ENCODE peak calls at places on chromosomes 12 and 14, in seven cellular contexts. J, L, M, X, W, T and Z are unnamed samples.

GRCh38 chr12:28253175-28253641 is 63.0 kb downstream of the CCDC91 start:
- DNase-seq in J (peak), L (no peak), M (no peak), X (no peak), W (no peak), T (no peak), Z (no peak)

GRCh38 chr14:23339506-23340268 is 13.0 kb downstream of the SLC22A17 start:
- DNase-seq in J (no peak), L (no peak), M (no peak), X (no peak), W (no peak), T (no peak), Z (no peak)

GRCh38 chr12:26629864-26630263 is 203.1 kb downstream of the ITPR2 start:
- DNase-seq in J (no peak), L (no peak), M (no peak), X (no peak), W (no peak), T (no peak), Z (no peak)

GRCh38 chr12:5441497-5442236 is 9.8 kb downstream of the NTF3 start:
- DNase-seq in J (no peak), L (no peak), M (no peak), X (no peak), W (no peak), T (no peak), Z (no peak)

GRCh38 chr12:29783773-29784666 is at the start of gene TMTC1:
- DNase-seq in J (peak), L (no peak), M (no peak), X (peak), W (no peak), T (peak), Z (peak)

GRCh38 chr12:56151672-56152131 is 685 bp upstream of the MYL6B start:
- DNase-seq in J (peak), L (no peak), M (peak), X (peak), W (no peak), T (peak), Z (peak)

GRCh38 chr12:132179431-132180362 is 35.4 kb downstream of the NOC4L start:
- DNase-seq in J (no peak), L (no peak), M (no peak), X (no peak), W (no peak), T (no peak), Z (no peak)

GRCh38 chr14:81221579-81222102 is 882 bp upstream of the GTF2A1 start:
- DNase-seq in J (no peak), L (peak), M (no peak), X (no peak), W (no peak), T (no peak), Z (peak)

GRCh38 chr12:112087851-112088250 is 20.7 kb downstream of the NAA25 start:
- DNase-seq in J (no peak), L (no peak), M (no peak), X (no peak), W (no peak), T (no peak), Z (no peak)

GRCh38 chr12:29164477-29165163 is 15.5 kb downstream of the FAR2 start:
- DNase-seq in J (peak), L (peak), M (no peak), X (no peak), W (no peak), T (peak), Z (no peak)

GRCh38 chr12:39499296-39499695 is 56.4 kb upstream of the KIF21A start:
- DNase-seq in J (no peak), L (no peak), M (no peak), X (no peak), W (no peak), T (no peak), Z (no peak)

GRCh38 chr12:25692115-25693035 is 139.3 kb upstream of the LMNTD1 start:
- DNase-seq in J (no peak), L (no peak), M (no peak), X (no peak), W (no peak), T (no peak), Z (no peak)

GRCh38 chr14:61147898-61148549 is 133.1 kb downstream of the TMEM30B start:
- DNase-seq in J (no peak), L (no peak), M (no peak), X (peak), W (no peak), T (peak), Z (no peak)

GRCh38 chr14:75647650-75648049 is 13.0 kb downstream of the ERG28 start:
- DNase-seq in J (no peak), L (no peak), M (no peak), X (no peak), W (no peak), T (no peak), Z (no peak)

GRCh38 chr12:54012631-54013398 is 4.0 kb downstream of the HOXC8 start:
- DNase-seq in J (no peak), L (no peak), M (no peak), X (no peak), W (no peak), T (no peak), Z (no peak)

GRCh38 chr14:99604766-99605298 is 825 bp upstream of the CCDC85C start:
- DNase-seq in J (peak), L (peak), M (no peak), X (peak), W (no peak), T (no peak), Z (peak)

GRCh38 chr12:47302111-47302597 is 222.4 kb upstream of the AMIGO2 start:
- DNase-seq in J (peak), L (no peak), M (no peak), X (no peak), W (no peak), T (no peak), Z (no peak)

GRCh38 chr12:6612247-6612646 is 5.1 kb upstream of the CHD4 start:
- DNase-seq in J (no peak), L (no peak), M (no peak), X (no peak), W (no peak), T (no peak), Z (no peak)

GRCh38 chr12:69106482-69107118 is 132.8 kb upstream of the CPSF6 start:
- DNase-seq in J (no peak), L (no peak), M (no peak), X (no peak), W (no peak), T (no peak), Z (no peak)

GRCh38 chr14:64569108-64570045 is 19.6 kb downstream of the PPP1R36 start:
- DNase-seq in J (no peak), L (no peak), M (no peak), X (peak), W (no peak), T (peak), Z (no peak)

GRCh38 chr12:121718653-121719239 is 6.2 kb downstream of the TMEM120B start:
- DNase-seq in J (no peak), L (peak), M (no peak), X (no peak), W (no peak), T (no peak), Z (no peak)

GRCh38 chr14:103834956-103835355 is 12.4 kb downstream of the PPP1R13B start:
- DNase-seq in J (no peak), L (no peak), M (no peak), X (no peak), W (no peak), T (no peak), Z (no peak)

GRCh38 chr12:83016226-83016835 is 329.6 kb downstream of the TMTC2 start:
- DNase-seq in J (no peak), L (peak), M (no peak), X (no peak), W (no peak), T (peak), Z (no peak)

GRCh38 chr14:49879683-49880204 is 13.1 kb upstream of the ARF6 start:
- DNase-seq in J (peak), L (peak), M (peak), X (no peak), W (no peak), T (no peak), Z (peak)

GRCh38 chr14:59632381-59632780 is 55.8 kb upstream of the CCDC175 start:
- DNase-seq in J (peak), L (peak), M (no peak), X (no peak), W (no peak), T (no peak), Z (peak)

GRCh38 chr12:107126688-107127481 is 33.5 kb upstream of the CRY1 start:
- DNase-seq in J (no peak), L (peak), M (no peak), X (no peak), W (no peak), T (peak), Z (no peak)

GRCh38 chr14:37142835-37143499 is 29.4 kb downstream of the SLC25A21 start:
- DNase-seq in J (no peak), L (peak), M (no peak), X (no peak), W (no peak), T (no peak), Z (no peak)

GRCh38 chr12:76310110-76310509 is 38.1 kb downstream of the BBS10 start:
- DNase-seq in J (no peak), L (no peak), M (no peak), X (no peak), W (no peak), T (no peak), Z (no peak)

GRCh38 chr12:108802666-108803036 is 54.7 kb downstream of the SSH1 start:
- DNase-seq in J (no peak), L (no peak), M (no peak), X (no peak), W (no peak), T (no peak), Z (no peak)

GRCh38 chr14:47200740-47201139 is 474.7 kb downstream of the MDGA2 start:
- DNase-seq in J (no peak), L (no peak), M (no peak), X (peak), W (no peak), T (no peak), Z (no peak)

GRCh38 chr14:61753631-61754030 is 8.6 kb upstream of the SNAPC1 start:
- DNase-seq in J (no peak), L (peak), M (no peak), X (no peak), W (no peak), T (no peak), Z (no peak)

GRCh38 chr12:57031228-57031670 is 14.9 kb upstream of the TAC3 start:
- DNase-seq in J (peak), L (peak), M (no peak), X (no peak), W (no peak), T (no peak), Z (no peak)

GRCh38 chr12:92136883-92137582 is 8.6 kb downstream of the BTG1 start:
- DNase-seq in J (no peak), L (peak), M (no peak), X (no peak), W (no peak), T (peak), Z (no peak)

GRCh38 chr12:15540025-15540424 is 217.7 kb downstream of the PTPRO start:
- DNase-seq in J (no peak), L (no peak), M (no peak), X (no peak), W (no peak), T (no peak), Z (no peak)